ENCODE peak calls at places on chromosomes 16 and 17, in six cellular contexts. Q is heart left ventricle, A is H1, R is bronchial epithelial cell, H is IMR-90, K is mucosa of descending colon. S is an unnamed sample.

GRCh38 chr17:44820631-44821196 is 9.4 kb downstream of the GJC1 start:
- DNase-seq in Q (no peak), A (no peak), R (peak; percentile 87), H (peak; percentile 91), K (no peak), S (peak; percentile 84)

GRCh38 chr17:9670596-9670995 is 25.3 kb downstream of the USP43 start:
- DNase-seq in Q (no peak), A (no peak), R (peak; percentile 33), H (no peak), K (no peak), S (no peak)

GRCh38 chr17:49971848-49972485 is 3.0 kb downstream of the DLX4 start:
- DNase-seq in Q (no peak), A (no peak), R (no peak), H (no peak), K (no peak), S (no peak)

GRCh38 chr17:16371742-16372141 is 9.1 kb upstream of the UBB start:
- DNase-seq in Q (no peak), A (no peak), R (peak; percentile 94), H (peak; percentile 98), K (no peak), S (no peak)

GRCh38 chr16:49720225-49720624 is 135.7 kb downstream of the ZNF423 start:
- DNase-seq in Q (no peak), A (no peak), R (no peak), H (no peak), K (no peak), S (no peak)

GRCh38 chr17:61409301-61410099 is 9.9 kb downstream of the TBX2 start:
- DNase-seq in Q (peak; percentile 80), A (peak; percentile 73), R (no peak), H (peak; percentile 78), K (peak; percentile 48), S (no peak)

GRCh38 chr16:64907844-64908243 is 214.0 kb downstream of the CDH11 start:
- DNase-seq in Q (no peak), A (no peak), R (no peak), H (peak; percentile 8), K (no peak), S (no peak)

GRCh38 chr16:77271532-77272426 is 72.6 kb downstream of the SYCE1L start:
- DNase-seq in Q (no peak), A (no peak), R (no peak), H (no peak), K (no peak), S (no peak)

GRCh38 chr16:50602531-50603205 is 54.5 kb downstream of the NKD1 start:
- DNase-seq in Q (no peak), A (no peak), R (peak; percentile 44), H (no peak), K (peak; percentile 10), S (no peak)

GRCh38 chr17:44144966-44145739 is 3.4 kb downstream of the HROB start:
- DNase-seq in Q (peak; percentile 58), A (no peak), R (peak; percentile 28), H (peak; percentile 71), K (no peak), S (no peak)

GRCh38 chr16:85858984-85859817 is 39.8 kb upstream of the IRF8 start:
- DNase-seq in Q (no peak), A (no peak), R (no peak), H (no peak), K (no peak), S (no peak)

GRCh38 chr17:68011199-68011665 is 15.0 kb upstream of the C17orf58 start:
- DNase-seq in Q (peak; percentile 48), A (peak; percentile 92), R (no peak), H (no peak), K (peak; percentile 70), S (no peak)

GRCh38 chr17:31357831-31358400 is 33.6 kb upstream of the RAB11FIP4 start:
- DNase-seq in Q (no peak), A (no peak), R (no peak), H (peak; percentile 47), K (no peak), S (no peak)

GRCh38 chr16:78122774-78123315 is 23.4 kb downstream of the WWOX start:
- DNase-seq in Q (no peak), A (no peak), R (peak; percentile 54), H (peak; percentile 53), K (no peak), S (no peak)

GRCh38 chr16:7992616-7993015 is 597.7 kb downstream of the TMEM114 start:
- DNase-seq in Q (no peak), A (no peak), R (no peak), H (no peak), K (no peak), S (no peak)

GRCh38 chr16:3574195-3574594 is 3.0 kb downstream of the NLRC3 start:
- DNase-seq in Q (no peak), A (no peak), R (no peak), H (no peak), K (no peak), S (no peak)

DNA sequence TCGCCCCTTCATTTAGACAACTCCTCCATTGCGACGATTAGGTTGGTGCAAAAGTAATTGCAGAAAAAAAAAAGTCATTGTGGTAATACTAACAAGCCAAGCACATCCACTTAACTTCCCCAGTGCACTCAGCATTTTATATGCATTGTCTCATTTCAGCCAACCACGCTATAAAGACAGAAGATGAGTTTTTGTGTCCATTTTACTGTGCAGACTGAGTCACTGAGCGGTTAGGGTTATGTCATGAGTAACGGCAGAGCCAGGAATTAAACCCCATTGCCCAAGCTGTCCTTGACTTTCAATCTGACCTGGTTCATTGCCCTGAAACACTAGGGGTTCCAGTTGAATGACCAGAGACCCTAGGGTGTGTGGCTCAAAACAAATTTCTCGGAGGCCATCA is 218.7 kb downstream of the XYLT1 start:
- DNase-seq in Q (no peak), A (no peak), R (no peak), H (no peak), K (no peak), S (no peak)
- TF ChIP-seq CTCF in Q (no peak), A (no peak), R (no peak), H (no peak), K (no peak), S (no peak)

DNA sequence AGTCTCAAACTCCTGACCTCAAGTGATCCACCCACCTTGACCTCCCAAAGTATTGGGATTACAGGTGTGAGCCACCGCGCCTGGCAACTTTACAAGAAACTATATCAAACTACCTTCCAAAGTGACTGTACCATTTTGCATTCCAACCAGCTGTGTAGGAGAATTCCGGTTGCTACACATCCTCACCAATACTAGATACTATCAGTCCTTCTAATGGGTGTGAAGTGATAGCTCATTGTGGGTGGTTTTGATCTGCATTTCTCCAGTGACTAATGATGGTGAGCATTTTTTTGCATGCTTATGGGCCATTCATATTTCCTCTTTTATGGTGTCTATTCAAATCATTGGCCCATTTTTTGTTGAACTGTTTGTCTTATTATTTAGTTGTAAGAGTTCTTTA is 37.7 kb downstream of the SCNN1B start:
- DNase-seq in Q (no peak), A (no peak), R (peak; percentile 47), H (no peak), K (no peak), S (no peak)
- H3K36me3 ChIP-seq in Q (no peaks in the 10 kb centered on the region), A (no peaks in the 10 kb centered on the region), R (no peaks in the 10 kb centered on the region), H (no peaks in the 10 kb centered on the region), K (no peaks in the 10 kb centered on the region), S (no peaks in the 10 kb centered on the region)

GRCh38 chr17:58092797-58093385 is 9.7 kb downstream of the DYNLL2 start:
- DNase-seq in Q (no peak), A (no peak), R (peak; percentile 59), H (no peak), K (no peak), S (no peak)

GRCh38 chr17:58094118-58094517 is 10.9 kb downstream of the DYNLL2 start:
- DNase-seq in Q (no peak), A (no peak), R (no peak), H (no peak), K (no peak), S (no peak)

GRCh38 chr17:58097384-58098088 is 14.3 kb downstream of the DYNLL2 start:
- DNase-seq in Q (no peak), A (no peak), R (no peak), H (no peak), K (no peak), S (no peak)

GRCh38 chr17:58100506-58100905 is 17.3 kb downstream of the DYNLL2 start:
- DNase-seq in Q (no peak), A (no peak), R (no peak), H (no peak), K (no peak), S (no peak)

DNA sequence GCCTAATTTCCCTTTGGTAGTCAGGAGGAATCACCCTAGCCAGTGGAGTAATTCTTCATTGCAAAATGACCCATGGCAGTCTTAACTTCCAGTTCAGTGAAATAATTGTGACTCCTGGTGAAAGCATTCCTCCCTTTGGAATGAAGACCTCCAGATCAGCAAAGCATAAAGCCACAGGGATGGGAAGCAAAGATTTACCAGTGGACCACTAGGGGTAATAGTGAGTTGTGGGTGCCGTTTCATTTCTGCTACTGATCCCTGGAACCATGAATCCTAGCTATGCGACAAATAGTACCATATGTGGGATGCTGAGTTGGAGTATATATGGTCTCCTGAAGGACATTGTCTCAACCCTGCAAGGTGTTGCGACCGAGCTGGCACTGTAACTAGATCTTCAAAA is 13.7 kb downstream of the DYNLL2 start:
- DNase-seq in Q (no peak), A (peak; percentile 14), R (no peak), H (no peak), K (no peak), S (no peak)
- H3K4me3 ChIP-seq in Q (no peak overlapping the region), A (no peak overlapping the region), R (no peak overlapping the region), H (no peak overlapping the region), K (no peak overlapping the region), S (no peak overlapping the region)

GRCh38 chr17:13078591-13078990 is 60.8 kb upstream of the ELAC2 start:
- DNase-seq in Q (no peak), A (no peak), R (no peak), H (no peak), K (no peak), S (no peak)
- TF ChIP-seq CTCF in Q (no peak), A (no peak), R (no peak), H (no peak), K (no peak), S (no peak)

GRCh38 chr17:79325707-79326106 is 251.1 kb downstream of the ENGASE start:
- DNase-seq in Q (no peak), A (peak; percentile 79), R (no peak), H (no peak), K (peak; percentile 7), S (no peak)
- H3K36me3 ChIP-seq in Q (no peaks in the 10 kb centered on the region), A (no peaks in the 10 kb centered on the region), R (no peaks in the 10 kb centered on the region), H (no peaks in the 10 kb centered on the region), K (no peaks in the 10 kb centered on the region), S (no peaks in the 10 kb centered on the region)

S was measured in BJ.